ENCODE peak calls at places on chromosome 20, in six cellular contexts. J, Z, P, N, U and G are unnamed samples.

GRCh38 chr20:15812696-15813095 is 760.6 kb downstream of the KIF16B start:
- DNase-seq in J (no peak), Z (no peak), P (no peak), N (no peak), U (no peak), G (no peak)

GRCh38 chr20:35304956-35305355 is 12.7 kb upstream of the FAM83C start:
- DNase-seq in J (no peak), Z (no peak), P (no peak), N (no peak), U (no peak), G (no peak)

GRCh38 chr20:26279224-26279623 is 582.6 kb upstream of the ZNF337 start:
- DNase-seq in J (no peak), Z (no peak), P (no peak), N (no peak), U (no peak), G (no peak)

GRCh38 chr20:44429419-44430269 is 46.0 kb upstream of the TTPAL start:
- DNase-seq in J (no peak), Z (no peak), P (no peak), N (no peak), U (no peak), G (no peak)

GRCh38 chr20:58117944-58118343 is 110.5 kb downstream of the ANKRD60 start:
- DNase-seq in J (no peak), Z (no peak), P (peak; percentile 72), N (no peak), U (no peak), G (no peak)

GRCh38 chr20:11379257-11380011 is 538.3 kb upstream of the BTBD3 start:
- DNase-seq in J (peak; percentile 37), Z (no peak), P (no peak), N (peak; percentile 38), U (no peak), G (no peak)

GRCh38 chr20:20603339-20603990 is 109.0 kb downstream of the RALGAPA2 start:
- DNase-seq in J (no peak), Z (no peak), P (no peak), N (peak; percentile 7), U (no peak), G (no peak)

GRCh38 chr20:59412896-59413295 is 112.5 kb downstream of the EDN3 start:
- DNase-seq in J (peak; percentile 77), Z (no peak), P (no peak), N (no peak), U (no peak), G (no peak)

GRCh38 chr20:37986873-37987601 is 46.2 kb downstream of the TTI1 start:
- DNase-seq in J (peak; percentile 29), Z (no peak), P (peak; percentile 77), N (no peak), U (peak; percentile 68), G (peak; percentile 92)

GRCh38 chr20:62723351-62723750 is 14.7 kb downstream of the NTSR1 start:
- DNase-seq in J (no peak), Z (no peak), P (no peak), N (no peak), U (no peak), G (no peak)

GRCh38 chr20:62714006-62714405 is 5.4 kb downstream of the NTSR1 start:
- DNase-seq in J (no peak), Z (no peak), P (no peak), N (no peak), U (peak; percentile 5), G (no peak)

GRCh38 chr20:41510224-41510623 is 108.0 kb downstream of the CHD6 start:
- DNase-seq in J (no peak), Z (no peak), P (no peak), N (no peak), U (no peak), G (no peak)

GRCh38 chr20:48932375-48932941 is 10.9 kb downstream of the ARFGEF2 start:
- DNase-seq in J (no peak), Z (no peak), P (peak; percentile 45), N (no peak), U (no peak), G (no peak)

GRCh38 chr20:63662813-63663189 is 4.7 kb downstream of the RTEL1 start:
- DNase-seq in J (no peak), Z (no peak), P (no peak), N (no peak), U (no peak), G (no peak)

GRCh38 chr20:43911066-43911465 is 3.6 kb upstream of the TOX2 start:
- DNase-seq in J (no peak), Z (peak; percentile 12), P (peak; percentile 59), N (no peak), U (no peak), G (no peak)

GRCh38 chr20:17657079-17657825 is 24.8 kb downstream of the RRBP1 start:
- DNase-seq in J (no peak), Z (no peak), P (no peak), N (no peak), U (no peak), G (peak; percentile 33)

GRCh38 chr20:31818376-31818908 is 714 bp upstream of the MYLK2 start:
- DNase-seq in J (no peak), Z (no peak), P (no peak), N (no peak), U (no peak), G (no peak)

GRCh38 chr20:2752631-2753455 is 47.6 kb downstream of the CPXM1 start:
- DNase-seq in J (peak; percentile 65), Z (no peak), P (peak; percentile 18), N (no peak), U (no peak), G (no peak)
- H3K4me3 ChIP-seq in J (peak overlapping the region; percentile 40), Z (peak overlapping the region; percentile 54), P (peak overlapping the region; percentile 35), N (peak overlapping the region; percentile 31), U (peak overlapping the region; percentile 53), G (peak overlapping the region; percentile 32)

GRCh38 chr20:24382775-24383174 is 86.7 kb upstream of the SYNDIG1 start:
- DNase-seq in J (no peak), Z (no peak), P (no peak), N (no peak), U (no peak), G (no peak)
- H3K4me3 ChIP-seq in J (no peak overlapping the region), Z (no peak overlapping the region), P (no peak overlapping the region), N (no peak overlapping the region), U (no peak overlapping the region), G (no peak overlapping the region)

DNA sequence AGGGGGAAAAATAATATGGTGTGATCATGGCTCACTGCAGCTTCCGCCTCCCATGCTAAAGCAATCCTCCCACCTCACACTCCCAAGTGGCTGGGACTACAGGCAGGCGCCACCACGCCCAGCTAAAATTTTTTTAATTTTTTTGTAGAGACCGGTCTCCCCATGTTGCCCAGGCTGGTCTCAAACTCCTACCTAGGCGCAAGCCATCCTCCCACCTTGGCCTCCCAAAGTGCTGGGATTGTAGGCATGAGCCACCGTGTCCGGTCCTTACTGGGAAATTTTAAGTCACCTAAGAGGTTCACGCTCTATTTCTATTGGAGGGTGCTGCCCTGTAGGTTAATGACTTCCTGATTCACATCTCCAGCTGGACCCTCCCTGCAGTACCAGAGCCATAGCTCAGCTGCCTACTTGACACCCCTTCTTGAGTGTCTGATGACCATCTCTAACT is 627 bp upstream of the CDK5RAP1 start:
- DNase-seq in J (no peak), Z (no peak), P (peak; percentile 18), N (no peak), U (no peak), G (no peak)
- H3K4me3 ChIP-seq in J (peak overlapping the region; percentile 79), Z (peak overlapping the region; percentile 97), P (peak overlapping the region; percentile 99), N (no peak overlapping the region), U (peak overlapping the region; percentile 92), G (peak overlapping the region; percentile 75)

GRCh38 chr20:1227121-1227582 is 1.3 kb downstream of the RAD21L1 start:
- DNase-seq in J (no peak), Z (no peak), P (no peak), N (no peak), U (no peak), G (no peak)

GRCh38 chr20:1229541-1229940 is 3.7 kb downstream of the RAD21L1 start:
- DNase-seq in J (no peak), Z (no peak), P (no peak), N (no peak), U (no peak), G (no peak)

GRCh38 chr20:1225729-1226313 is at the start of gene RAD21L1:
- DNase-seq in J (peak; percentile 81), Z (no peak), P (peak; percentile 62), N (peak; percentile 43), U (peak; percentile 85), G (peak; percentile 51)

GRCh38 chr20:1224205-1224604 is 1.6 kb upstream of the RAD21L1 start:
- DNase-seq in J (no peak), Z (no peak), P (no peak), N (no peak), U (no peak), G (no peak)

DNA sequence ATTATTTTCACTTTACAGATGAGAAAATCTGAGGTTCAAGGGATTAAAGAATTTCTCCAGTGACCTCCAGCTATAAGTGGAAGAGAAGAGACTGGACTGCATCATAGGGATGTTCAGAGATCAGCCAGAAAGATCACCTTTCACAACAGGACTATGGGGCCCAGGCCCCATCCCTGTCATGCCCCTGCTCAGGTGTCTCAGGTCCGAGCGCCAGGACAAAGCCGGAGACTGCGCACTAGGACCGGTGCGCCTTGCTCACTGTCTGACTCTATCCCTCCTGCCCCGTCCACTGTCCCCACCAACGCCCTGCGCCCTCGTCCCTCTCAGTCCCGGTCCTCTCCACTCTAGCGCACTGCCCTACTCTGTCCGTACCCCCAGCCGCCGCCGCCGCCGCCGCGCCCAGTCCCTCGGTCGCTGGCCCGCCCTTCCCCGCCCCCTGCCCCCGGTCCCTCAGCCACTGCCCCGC is 548 bp upstream of the RAD21L1 start:
- DNase-seq in J (no peak), Z (no peak), P (no peak), N (no peak), U (no peak), G (no peak)
- H3K4me3 ChIP-seq in J (peak overlapping the region; percentile 44), Z (peak overlapping the region; percentile 52), P (peak overlapping the region; percentile 53), N (peak overlapping the region; percentile 73), U (peak overlapping the region; percentile 44), G (peak overlapping the region; percentile 62)

GRCh38 chr20:50929299-50930138 is 1.7 kb downstream of the ADNP start:
- DNase-seq in J (peak; percentile 92), Z (peak; percentile 78), P (peak; percentile 95), N (peak; percentile 92), U (peak; percentile 74), G (peak; percentile 89)

GRCh38 chr20:50931048-50931305 is 260 bp downstream of the ADNP start:
- DNase-seq in J (no peak), Z (no peak), P (no peak), N (no peak), U (no peak), G (no peak)

GRCh38 chr20:50930139-50931047 is 844 bp downstream of the ADNP start:
- DNase-seq in J (peak; percentile 24), Z (no peak), P (no peak), N (no peak), U (peak; percentile 36), G (peak; percentile 69)

GRCh38 chr20:50931306-50932015 is at the start of gene ADNP:
- DNase-seq in J (peak; percentile 97), Z (no peak), P (peak; percentile 90), N (peak; percentile 86), U (peak; percentile 87), G (peak; percentile 96)

GRCh38 chr20:50928469-50928868 is 2.8 kb downstream of the ADNP start:
- DNase-seq in J (no peak), Z (no peak), P (no peak), N (no peak), U (no peak), G (no peak)
- H3K4me3 ChIP-seq in J (peak overlapping the region; percentile 93), Z (peak overlapping the region; percentile 79), P (peak overlapping the region; percentile 66), N (no peak overlapping the region), U (peak overlapping the region; percentile 80), G (no peak overlapping the region)